ENCODE peak calls at places on chromosomes 5 and 9, in five cellular contexts. Q, G, T, B and C are unnamed samples.

GRCh38 chr9:86723351-86723750 is 224.0 kb downstream of the GAS1 start:
- DNase-seq in Q (no peak), T (no peak), G (no peak), B (no peak), C (no peak)

GRCh38 chr9:87871425-87872078 is 11.1 kb upstream of the SPATA31E1 start:
- DNase-seq in Q (no peak), B (no peak), T (no peak), G (no peak), C (no peak)

GRCh38 chr5:168874713-168875380 is 295.7 kb upstream of the PANK3 start:
- DNase-seq in G (no peak), T (peak), Q (no peak), B (peak), C (no peak)

GRCh38 chr9:34372598-34373011 is 4.1 kb downstream of the MYORG start:
- DNase-seq in G (no peak), B (peak), T (no peak), Q (no peak), C (peak)

GRCh38 chr9:112233769-112234168 is 58.7 kb upstream of the SUSD1 start:
- DNase-seq in G (peak), B (peak), T (peak), Q (no peak), C (no peak)

GRCh38 chr5:139747583-139748504 is 47.8 kb upstream of the PSD2 start:
- DNase-seq in Q (peak), T (no peak), B (no peak), G (no peak), C (peak)

GRCh38 chr9:72577212-72577753 is 55.9 kb downstream of the TMC1 start:
- DNase-seq in B (no peak), T (peak), G (peak), Q (no peak), C (no peak)

GRCh38 chr5:62686692-62687091 is 108.1 kb downstream of the LRRC70 start:
- DNase-seq in B (no peak), T (no peak), Q (no peak), G (no peak), C (no peak)

GRCh38 chr5:6739603-6740002 is 26.4 kb downstream of the TENT4A start:
- DNase-seq in G (no peak), B (no peak), Q (no peak), T (no peak), C (no peak)

DNA sequence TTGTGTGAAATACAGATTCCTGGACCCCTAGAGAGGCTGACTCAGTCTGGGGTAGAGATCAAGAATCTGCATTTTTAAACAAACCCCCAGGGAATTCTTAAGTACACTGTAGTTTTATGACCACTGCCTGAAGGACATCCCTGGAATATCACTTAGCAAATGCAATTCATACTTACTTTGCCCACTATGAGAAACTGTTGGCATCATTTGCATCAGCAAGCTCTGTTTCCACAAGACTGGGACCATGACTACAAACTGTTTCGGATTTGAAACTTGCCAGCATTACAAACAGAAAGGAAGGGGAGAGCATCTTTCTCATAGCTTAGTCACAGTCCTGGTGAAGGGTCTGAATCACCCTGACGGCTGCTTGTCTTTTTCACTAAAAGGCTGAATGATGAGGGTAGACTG is 63.7 kb downstream of the MLLT3 start:
- DNase-seq in Q (no peak), B (no peak), G (peak), T (peak), C (no peak)
- H3K4me3 ChIP-seq in Q (no peak), B (no peak), G (no peak), T (no peak), C (no peak)

GRCh38 chr5:119031905-119032304 is 39.0 kb upstream of the DMXL1 start:
- DNase-seq in Q (no peak), B (no peak), T (peak), G (no peak), C (peak)
- H3K4me3 ChIP-seq in Q (no peak), B (no peak), T (no peak), G (no peak), C (no peak)

GRCh38 chr5:53246042-53246836 is 136.7 kb upstream of the MOCS2 start:
- DNase-seq in T (no peak), Q (no peak), B (no peak), G (peak), C (no peak)

GRCh38 chr5:53253421-53253871 is 143.9 kb upstream of the MOCS2 start:
- DNase-seq in Q (no peak), T (no peak), B (peak), G (peak), C (no peak)

GRCh38 chr5:53249529-53249928 is 140.0 kb upstream of the MOCS2 start:
- DNase-seq in G (peak), Q (no peak), B (no peak), T (peak), C (no peak)

DNA sequence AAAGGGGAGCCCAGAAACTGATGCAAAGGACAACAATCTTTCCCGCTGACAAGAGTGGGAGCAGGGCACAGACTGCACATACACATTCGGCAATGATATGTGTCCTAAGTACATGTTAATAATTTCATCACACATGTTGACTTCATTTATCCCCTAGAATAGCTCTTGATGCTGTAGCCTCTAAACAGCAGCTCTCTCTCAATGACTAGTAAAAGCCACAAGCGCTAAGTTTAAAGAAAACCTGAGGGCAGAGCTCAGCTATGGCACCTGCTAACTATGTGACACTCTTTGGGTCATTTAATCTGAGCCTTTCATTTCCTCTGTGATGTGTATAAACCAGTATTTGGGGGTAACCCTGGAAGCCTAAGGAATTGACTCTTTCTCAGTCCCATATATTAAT is 140.6 kb upstream of the MOCS2 start:
- DNase-seq in B (no peak), Q (no peak), G (no peak), T (no peak), C (no peak)
- H3K4me3 ChIP-seq in B (no peak), Q (no peak), G (no peak), T (no peak), C (no peak)

GRCh38 chr5:31783762-31784161 is 144.8 kb downstream of the PDZD2 start:
- DNase-seq in T (no peak), G (no peak), B (no peak), Q (no peak), C (no peak)

GRCh38 chr5:31783246-31783645 is 144.3 kb downstream of the PDZD2 start:
- DNase-seq in G (no peak), Q (no peak), B (no peak), T (no peak), C (no peak)

GRCh38 chr5:31781772-31782171 is 142.8 kb downstream of the PDZD2 start:
- DNase-seq in Q (no peak), T (no peak), B (no peak), G (no peak), C (no peak)

DNA sequence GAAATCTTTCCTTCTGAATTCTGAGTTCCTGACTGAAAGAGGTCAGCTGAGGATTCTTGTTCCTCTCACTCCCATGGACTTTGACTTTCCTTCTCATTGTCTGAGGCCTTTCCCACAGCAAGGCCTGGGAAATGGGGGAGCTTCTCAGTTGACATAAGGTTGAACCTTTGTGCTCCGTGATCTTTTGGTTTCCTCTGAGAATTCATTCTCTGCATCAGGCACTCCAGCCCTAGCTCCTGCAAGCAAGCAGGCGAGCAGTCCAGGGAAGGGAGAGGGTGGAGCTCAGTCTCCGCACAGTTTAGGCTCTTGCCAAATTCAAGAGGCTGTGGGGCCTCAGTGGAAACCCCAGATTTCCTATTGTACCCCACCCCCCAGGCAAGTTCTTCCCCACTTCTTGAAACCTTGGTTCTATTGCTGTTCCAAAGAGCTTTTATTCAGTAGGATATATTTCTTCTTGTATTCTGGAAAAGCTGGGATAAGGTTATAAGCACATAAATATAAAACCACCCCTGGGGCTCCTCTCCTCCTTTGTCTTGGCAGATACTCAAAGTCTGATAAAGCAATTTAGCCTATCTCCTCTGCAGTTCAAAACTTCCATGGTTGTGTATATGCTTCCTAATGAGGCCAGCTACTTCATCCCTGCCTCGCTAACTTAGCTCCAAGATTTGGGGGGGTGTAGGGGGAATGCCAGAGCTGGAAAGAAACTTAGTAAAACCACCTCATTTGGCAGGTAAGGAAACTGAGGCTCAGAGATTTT is 147.2 kb downstream of the PDZD2 start:
- DNase-seq in Q (no peak), T (no peak), B (no peak), G (no peak), C (no peak)
- H3K4me3 ChIP-seq in Q (no peak), T (no peak), B (no peak), G (no peak), C (no peak)